ENCODE peak calls at places on chromosomes 6 and 20, in nine cellular contexts. Z is upper lobe of right lung, C is NCI-H526, I is NCI-H1694 treated with DMSO at 0.1 percent for 48 hours, O is Ammon's horn, B is choroid plexus epithelial cell, X is cardiac septum, V is HS-5, G is Right ventricle myocardium superior. K is an unnamed sample.

GRCh38 chr20:17471606-17472187 is 59.5 kb downstream of the BFSP1 start:
- DNase-seq in Z (no peak), C (no peak), I (no peak), O (no peak), B (no peak), X (no peak), V (no peak), G (no peak), K (no peak)

GRCh38 chr6:82741996-82742385 is 323.6 kb downstream of the UBE3D start:
- DNase-seq in Z (no peak), C (peak; percentile 83), I (no peak), O (no peak), B (no peak), X (no peak), V (no peak), G (no peak), K (no peak)

GRCh38 chr6:90217621-90218496 is 78.8 kb downstream of the BACH2 start:
- DNase-seq in Z (peak; percentile 67), C (no peak), I (no peak), O (peak; percentile 35), B (no peak), X (peak; percentile 78), V (no peak), G (no peak), K (no peak)

GRCh38 chr6:143108278-143108677 is 47.6 kb downstream of the AIG1 start:
- DNase-seq in Z (no peak), C (no peak), I (no peak), O (no peak), B (peak; percentile 57), X (no peak), V (no peak), G (no peak), K (no peak)

GRCh38 chr20:63024573-63025392 is 18.0 kb upstream of the BHLHE23 start:
- DNase-seq in Z (peak; percentile 50), C (no peak), I (no peak), O (no peak), B (no peak), X (no peak), V (no peak), G (peak; percentile 17), K (peak; percentile 8)

GRCh38 chr6:106519460-106520394 is 109.6 kb downstream of the RTN4IP1 start:
- DNase-seq in Z (peak; percentile 64), C (no peak), I (no peak), O (peak; percentile 55), B (peak; percentile 94), X (peak; percentile 79), V (peak; percentile 93), G (peak; percentile 67), K (peak; percentile 35)

GRCh38 chr6:79404677-79405076 is 132.6 kb downstream of the LCA5 start:
- DNase-seq in Z (no peak), C (no peak), I (no peak), O (no peak), B (no peak), X (no peak), V (no peak), G (no peak), K (no peak)

GRCh38 chr6:88867841-88868558 is 95.4 kb downstream of the RNGTT start:
- DNase-seq in Z (no peak), C (no peak), I (no peak), O (no peak), B (peak; percentile 37), X (no peak), V (peak; percentile 65), G (no peak), K (no peak)

GRCh38 chr6:2381872-2382661 is 136.7 kb upstream of the GMDS start:
- DNase-seq in Z (no peak), C (no peak), I (no peak), O (peak; percentile 21), B (no peak), X (no peak), V (no peak), G (peak; percentile 49), K (peak; percentile 26)

K was measured in left cardiac atrium.